ENCODE peak calls at places on chromosomes 1 and 21, in eight cellular contexts. W is GM06990, Z is upper lobe of left lung, V is LNCaP clone FGC, I is left lung, J is Peyer's patch, C is bronchial epithelial cell, N is SK-N-SH. Q is an unnamed sample.
A peak's percentile ranks its signal among the peaks of the same experiment; 100 is the strongest.

GRCh38 chr21:43892334-43892733 is 27.3 kb downstream of the AGPAT3 start:
- DNase-seq in W (no peak), Z (no peak), V (no peak), I (no peak), J (no peak), C (no peak), N (no peak), Q (no peak)

GRCh38 chr1:46557403-46557802 is 6.0 kb upstream of the KNCN start:
- DNase-seq in W (no peak), Z (no peak), V (no peak), I (no peak), J (no peak), C (peak; percentile 5), N (no peak), Q (no peak)

GRCh38 chr1:231194843-231195516 is 33.1 kb downstream of the TRIM67 start:
- DNase-seq in W (no peak), Z (peak; percentile 44), V (no peak), I (no peak), J (no peak), C (peak; percentile 27), N (no peak), Q (peak; percentile 52)

GRCh38 chr21:45788635-45789506 is 145.3 kb downstream of the PCBP3 start:
- DNase-seq in W (no peak), Z (no peak), V (no peak), I (no peak), J (no peak), C (peak; percentile 4), N (no peak), Q (no peak)

GRCh38 chr1:94061513-94062443 is 59.2 kb downstream of the ABCA4 start:
- DNase-seq in W (no peak), Z (peak; percentile 82), V (no peak), I (peak; percentile 58), J (peak; percentile 36), C (peak; percentile 66), N (peak; percentile 79), Q (no peak)

GRCh38 chr1:157505481-157506272 is 46.6 kb downstream of the FCRL5 start:
- DNase-seq in W (peak; percentile 69), Z (peak; percentile 45), V (no peak), I (peak; percentile 43), J (peak; percentile 60), C (peak; percentile 57), N (peak; percentile 50), Q (no peak)

GRCh38 chr1:162855461-162856150 is 5.4 kb downstream of the CCDC190 start:
- DNase-seq in W (no peak), Z (no peak), V (no peak), I (no peak), J (no peak), C (peak; percentile 30), N (no peak), Q (no peak)

GRCh38 chr1:62530516-62531154 is 66.7 kb upstream of the ANGPTL3 start:
- DNase-seq in W (no peak), Z (peak; percentile 34), V (peak; percentile 63), I (no peak), J (no peak), C (peak; percentile 45), N (peak; percentile 11), Q (peak; percentile 10)

GRCh38 chr1:89259283-89259971 is 13.2 kb downstream of the GBP5 start:
- DNase-seq in W (no peak), Z (no peak), V (no peak), I (no peak), J (peak; percentile 35), C (no peak), N (no peak), Q (no peak)

GRCh38 chr1:12098786-12099185 is 35.7 kb downstream of the TNFRSF8 start:
- DNase-seq in W (no peak), Z (no peak), V (no peak), I (no peak), J (no peak), C (peak; percentile 30), N (no peak), Q (no peak)

GRCh38 chr1:6785721-6786505 is 659 bp downstream of the CAMTA1 start:
- DNase-seq in W (peak; percentile 50), Z (peak; percentile 48), V (no peak), I (peak; percentile 39), J (peak; percentile 25), C (no peak), N (peak; percentile 91), Q (no peak)

GRCh38 chr21:45912611-45913415 is 68.8 kb upstream of the COL6A1 start:
- DNase-seq in W (no peak), Z (no peak), V (no peak), I (no peak), J (no peak), C (no peak), N (no peak), Q (no peak)

GRCh38 chr1:41610361-41610760 is 125.9 kb upstream of the EDN2 start:
- DNase-seq in W (no peak), Z (no peak), V (no peak), I (no peak), J (no peak), C (no peak), N (no peak), Q (no peak)

GRCh38 chr1:82491301-82491986 is 690.7 kb downstream of the ADGRL2 start:
- DNase-seq in W (no peak), Z (no peak), V (no peak), I (no peak), J (no peak), C (no peak), N (no peak), Q (no peak)

GRCh38 chr21:42161957-42162681 is 56.8 kb upstream of the ABCG1 start:
- DNase-seq in W (no peak), Z (no peak), V (no peak), I (no peak), J (peak; percentile 49), C (no peak), N (peak; percentile 46), Q (no peak)

DNA sequence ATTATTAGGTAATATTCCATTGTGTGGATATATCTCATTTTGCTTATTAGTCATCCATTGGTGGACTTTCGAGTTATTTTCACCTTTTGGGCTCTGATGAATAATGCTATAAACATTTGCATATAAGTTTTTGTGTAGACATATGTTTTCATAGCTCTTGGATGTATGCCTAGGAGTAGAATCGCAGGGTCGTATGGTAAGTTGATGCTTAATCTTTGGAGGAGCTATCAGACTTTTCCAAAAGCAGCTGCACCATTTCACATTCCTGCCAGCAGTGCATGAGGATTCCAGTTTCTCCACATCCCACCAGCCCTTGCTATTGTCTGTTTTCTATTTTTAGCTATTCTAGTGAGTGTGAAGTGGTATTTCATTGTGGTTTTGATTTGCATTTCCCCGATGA is 120.3 kb upstream of the TMEM51 start:
- DNase-seq in W (no peak), Z (no peak), V (no peak), I (no peak), J (no peak), C (peak; percentile 52), N (no peak), Q (no peak)
- TF ChIP-seq CTCF in W (no peak), Z (no peak), V (no peak), I (no peak), J (no peak), C (peak; percentile 17), N (peak; percentile 49), Q (peak; percentile 25)

GRCh38 chr1:100719490-100719889 is at the start of gene VCAM1:
- DNase-seq in W (peak; percentile 18), Z (no peak), V (no peak), I (no peak), J (peak; percentile 19), C (no peak), N (no peak), Q (peak; percentile 26)
- H3K4me3 ChIP-seq in W (peak within 1 kb of the TSS; percentile 49), Z (no peak within 1 kb of the TSS), V (no peak within 1 kb of the TSS), I (peak within 1 kb of the TSS; percentile 8), J (peak within 1 kb of the TSS; percentile 16), C (no peak within 1 kb of the TSS), N (peak within 1 kb of the TSS; percentile 21), Q (peak within 1 kb of the TSS; percentile 46)

DNA sequence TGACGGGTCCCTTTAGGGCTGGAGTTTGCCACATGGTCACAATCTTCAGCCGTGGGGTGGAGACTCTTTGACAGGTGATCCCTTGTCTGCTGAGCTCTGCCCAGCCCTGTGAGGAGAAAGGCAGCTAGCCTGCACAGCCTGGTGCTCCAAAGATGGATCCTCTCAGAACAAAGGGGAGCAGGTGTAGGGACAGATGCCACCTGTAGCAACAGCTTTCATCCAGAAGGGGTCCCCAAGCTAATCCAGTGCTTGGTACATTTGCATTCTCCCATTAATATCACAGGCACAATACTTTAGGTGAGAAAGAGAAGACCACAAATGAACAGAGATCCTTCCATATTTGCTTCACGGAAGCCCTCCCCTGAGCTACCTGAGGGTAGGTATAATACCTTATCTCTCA is 93.2 kb downstream of the CCDC185 start:
- DNase-seq in W (no peak), Z (no peak), V (no peak), I (no peak), J (no peak), C (no peak), N (peak; percentile 37), Q (no peak)
- TF ChIP-seq CTCF in W (peak; percentile 19), Z (no peak), V (peak; percentile 30), I (no peak), J (no peak), C (peak; percentile 19), N (no peak), Q (no peak)

DNA sequence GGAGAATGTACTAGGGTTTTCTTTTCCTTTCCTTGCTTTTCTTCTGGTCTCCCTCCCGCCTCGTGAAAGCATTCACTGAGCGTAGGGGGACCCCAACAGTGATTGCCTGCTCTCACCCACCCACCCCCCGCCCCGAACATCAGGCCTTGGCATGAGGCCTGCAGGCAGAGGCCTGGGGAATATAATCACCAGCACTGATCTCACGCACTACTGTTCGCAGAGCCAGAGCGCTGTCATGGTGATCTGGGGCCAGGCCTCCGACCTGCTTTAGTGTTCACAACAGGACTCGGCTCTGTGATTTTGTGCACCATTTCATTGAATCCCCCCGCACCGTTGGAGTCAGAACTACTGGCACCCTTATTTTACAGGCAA is 47.6 kb downstream of the LRRN2 start:
- DNase-seq in W (no peak), Z (no peak), V (no peak), I (no peak), J (no peak), C (no peak), N (peak; percentile 84), Q (no peak)
- H3K4me3 ChIP-seq in W (no peak overlapping the region), Z (no peak overlapping the region), V (no peak overlapping the region), I (no peak overlapping the region), J (no peak overlapping the region), C (no peak overlapping the region), N (no peak overlapping the region), Q (no peak overlapping the region)

DNA sequence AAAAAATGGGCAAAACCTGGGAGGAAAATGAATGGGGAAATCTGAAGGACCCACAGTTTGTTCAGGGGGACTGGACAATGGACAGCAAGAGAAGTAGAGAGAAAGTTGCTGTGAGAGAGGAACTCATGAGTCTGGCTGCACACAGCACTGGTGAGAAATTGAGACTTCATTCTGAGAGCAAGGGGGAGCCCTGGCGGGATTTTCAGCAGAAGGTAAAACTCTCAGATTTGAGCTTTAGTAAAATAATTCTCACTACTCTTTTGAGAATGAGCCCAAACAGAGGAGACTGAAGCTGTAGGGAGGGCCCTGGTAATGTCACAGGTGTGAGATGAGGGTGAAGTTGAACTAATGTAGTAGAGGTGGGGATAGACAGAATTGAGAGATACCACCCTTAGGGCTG is 438.6 kb downstream of the OMA1 start:
- DNase-seq in W (peak; percentile 23), Z (no peak), V (no peak), I (no peak), J (no peak), C (no peak), N (no peak), Q (no peak)
- TF ChIP-seq CTCF in W (no peak), Z (no peak), V (no peak), I (no peak), J (no peak), C (no peak), N (no peak), Q (no peak)

GRCh38 chr21:26849428-26850115 is 4.4 kb upstream of the ADAMTS1 start:
- DNase-seq in W (no peak), Z (no peak), V (no peak), I (no peak), J (no peak), C (peak; percentile 63), N (peak; percentile 45), Q (no peak)
- H3K4me3 ChIP-seq in W (no peak overlapping the region), Z (no peak overlapping the region), V (no peak overlapping the region), I (no peak overlapping the region), J (no peak overlapping the region), C (no peak overlapping the region), N (no peak overlapping the region), Q (no peak overlapping the region)

Q was measured in kidney epithelial cell.